ENCODE peak calls at places on chromosomes 7 and 10, in six cellular contexts. Y is heart left ventricle, R is PC-9, L is ovary, P is ascending aorta, T is colonic mucosa. C is an unnamed sample.

GRCh38 chr10:17801507-17801906 is 7.6 kb upstream of the MRC1 start:
- DNase-seq in P (no peak), R (no peak), L (no peak), Y (no peak), T (peak; percentile 12), C (no peak)

GRCh38 chr10:105586451-105587098 is 945.5 kb downstream of the SORCS3 start:
- DNase-seq in Y (no peak), R (no peak), L (no peak), P (no peak), T (no peak), C (no peak)

GRCh38 chr7:114086906-114087651 is 168.3 kb upstream of the PPP1R3A start:
- DNase-seq in L (peak; percentile 30), R (peak; percentile 29), Y (peak; percentile 25), P (no peak), T (peak; percentile 73), C (no peak)

GRCh38 chr10:114855776-114856543 is 34.4 kb downstream of the FHIP2A start:
- DNase-seq in Y (no peak), L (no peak), T (no peak), P (no peak), R (peak; percentile 16), C (no peak)

GRCh38 chr10:109895095-109895818 is 28.1 kb downstream of the XPNPEP1 start:
- DNase-seq in R (no peak), Y (peak; percentile 91), L (no peak), P (peak; percentile 61), T (peak; percentile 64), C (peak; percentile 71)

GRCh38 chr7:116863168-116863670 is 832 bp downstream of the CAPZA2 start:
- DNase-seq in P (no peak), Y (no peak), L (no peak), R (peak; percentile 23), T (peak; percentile 28), C (peak; percentile 59)

GRCh38 chr7:18573410-18574234 is 78.1 kb downstream of the HDAC9 start:
- DNase-seq in Y (peak; percentile 47), P (no peak), T (no peak), R (no peak), L (no peak), C (peak; percentile 62)

GRCh38 chr7:116525298-116525912 is 569 bp downstream of the CAV1 start:
- DNase-seq in T (peak; percentile 44), L (peak; percentile 53), Y (peak; percentile 58), P (no peak), R (peak; percentile 34), C (peak; percentile 64)

GRCh38 chr10:115491526-115492140 is 398.5 kb downstream of the ATRNL1 start:
- DNase-seq in T (no peak), R (no peak), P (no peak), Y (no peak), L (no peak), C (no peak)

GRCh38 chr7:90758933-90759562 is 162.9 kb downstream of the CDK14 start:
- DNase-seq in T (no peak), P (no peak), L (no peak), Y (no peak), R (no peak), C (no peak)

DNA sequence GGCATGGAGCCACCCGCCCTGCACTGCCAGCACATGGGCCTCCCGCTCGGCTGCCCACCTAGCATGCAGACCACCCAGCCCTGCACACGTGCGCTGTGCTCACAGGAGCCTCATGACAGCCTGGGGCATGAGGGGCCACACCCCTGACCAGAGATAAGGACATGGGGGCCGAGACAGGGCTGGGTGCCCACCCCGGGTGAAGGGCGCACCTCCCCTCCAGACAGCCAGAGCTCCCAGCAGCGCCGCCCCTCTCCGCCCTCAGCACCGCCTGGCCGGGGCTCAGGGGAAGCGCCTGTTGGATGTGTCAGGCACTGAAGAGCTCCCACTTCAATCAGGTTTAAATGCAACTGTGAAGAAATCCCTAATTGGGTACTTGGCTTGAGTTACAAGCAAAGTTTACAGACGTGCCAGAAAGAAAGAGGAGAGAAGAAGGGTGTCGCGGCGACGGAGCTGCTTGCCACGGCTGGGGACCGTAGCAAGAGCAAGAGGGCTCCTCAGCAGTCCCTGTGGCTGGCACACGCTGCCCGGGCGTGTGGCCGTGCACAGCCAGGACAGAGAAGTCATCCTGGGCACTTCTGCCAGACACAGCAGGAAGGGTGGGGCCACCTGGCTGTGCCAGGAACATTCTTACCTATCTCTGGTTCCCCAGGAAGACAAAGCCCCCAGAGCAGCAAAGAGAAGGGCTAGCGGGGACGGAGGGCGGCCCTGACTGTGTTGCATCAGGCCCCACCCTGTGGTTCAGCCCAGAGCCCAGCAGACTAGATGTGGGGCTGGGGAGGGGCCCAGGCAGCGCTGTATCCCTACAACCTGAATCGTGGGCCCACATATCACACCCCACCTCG is 247.4 kb downstream of the ELFN1 start:
- DNase-seq in L (no peak), P (no peak), R (no peak), Y (peak; percentile 27), T (no peak), C (no peak)
- H3K4me1 ChIP-seq in L (peaks cover 9% of the 10 kb centered on the region), P (no peaks in the 10 kb centered on the region), R (no peaks in the 10 kb centered on the region), Y (peaks cover 31% of the 10 kb centered on the region), T (no peaks in the 10 kb centered on the region), C (peaks cover 12% of the 10 kb centered on the region)

GRCh38 chr7:71131753-71132520 is at the start of gene GALNT17:
- DNase-seq in Y (peak; percentile 37), L (peak; percentile 65), R (no peak), P (no peak), T (no peak), C (peak; percentile 17)

GRCh38 chr7:71132521-71133231 is 732 bp downstream of the GALNT17 start:
- DNase-seq in Y (peak; percentile 36), T (no peak), L (peak; percentile 49), R (no peak), P (no peak), C (no peak)

GRCh38 chr7:71133232-71133622 is 1.3 kb downstream of the GALNT17 start:
- DNase-seq in T (no peak), Y (no peak), R (no peak), L (peak; percentile 26), P (no peak), C (no peak)

GRCh38 chr7:71130280-71130679 is 1.7 kb upstream of the GALNT17 start:
- DNase-seq in R (no peak), Y (no peak), P (no peak), L (no peak), T (no peak), C (no peak)

DNA sequence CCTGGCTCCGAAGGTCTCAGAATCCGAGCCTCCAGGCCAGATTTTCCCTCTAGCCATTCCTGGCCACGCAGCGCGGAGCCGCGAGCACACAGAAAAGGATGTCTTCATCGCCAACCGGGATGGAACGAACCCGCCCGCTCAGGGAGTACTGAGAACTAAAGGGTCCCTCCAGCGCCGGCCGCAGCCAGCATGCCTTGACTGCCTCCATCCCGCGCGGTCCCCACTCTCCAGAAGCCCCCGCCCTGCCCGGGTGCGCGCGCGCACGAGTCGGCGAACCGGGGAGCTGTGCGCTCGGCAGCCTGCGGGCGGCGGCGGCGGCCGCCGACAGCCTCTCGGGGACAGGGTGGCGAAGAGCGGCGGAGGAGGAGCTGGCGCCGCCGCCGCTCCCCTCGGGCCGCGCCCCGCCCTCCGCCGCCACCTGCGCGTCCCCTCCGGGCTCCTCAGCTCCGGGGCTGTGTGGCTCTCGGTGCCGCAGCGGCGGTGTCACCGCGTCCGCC is 640 bp upstream of the GALNT17 start:
- DNase-seq in T (peak; percentile 20), Y (peak; percentile 72), L (peak; percentile 86), P (no peak), R (no peak), C (peak; percentile 46)
- TF ChIP-seq CTCF in T (no peak), Y (peak; percentile 16), L (peak; percentile 49), P (peak; percentile 36), R (no peak), C (peak; percentile 22)

GRCh38 chr10:102342462-102342861 is 53.0 kb upstream of the NFKB2 start:
- DNase-seq in Y (no peak), P (no peak), R (no peak), L (no peak), T (no peak), C (no peak)

GRCh38 chr10:102347236-102347828 is 48.2 kb upstream of the NFKB2 start:
- DNase-seq in P (no peak), Y (peak; percentile 33), T (peak; percentile 22), R (peak; percentile 39), L (no peak), C (peak; percentile 76)

GRCh38 chr10:102341038-102341688 is 54.3 kb upstream of the NFKB2 start:
- DNase-seq in P (no peak), R (no peak), Y (no peak), L (no peak), T (no peak), C (no peak)

GRCh38 chr10:102344067-102344466 is 51.4 kb upstream of the NFKB2 start:
- DNase-seq in Y (no peak), L (no peak), P (no peak), T (no peak), R (no peak), C (no peak)

DNA sequence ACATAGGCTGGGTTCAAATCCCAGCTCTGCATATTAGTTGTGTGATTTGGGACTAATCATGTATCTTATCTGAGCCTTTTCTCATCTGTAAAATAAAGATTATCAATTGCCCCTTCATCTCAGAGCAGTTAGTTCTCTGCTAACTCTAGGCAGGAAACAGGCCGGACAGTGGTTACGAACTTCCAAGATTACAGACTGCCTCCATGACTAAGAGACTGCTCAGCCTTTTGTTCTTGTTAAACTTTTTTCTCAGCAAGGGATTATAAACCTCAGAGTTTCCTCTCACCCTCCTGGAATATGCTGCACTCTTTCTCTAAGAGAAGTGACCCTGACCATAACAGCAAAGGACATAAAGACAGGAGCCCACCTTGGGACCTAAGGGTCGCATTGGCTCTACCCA is 52.5 kb upstream of the NFKB2 start:
- DNase-seq in T (no peak), Y (no peak), R (no peak), P (no peak), L (no peak), C (no peak)
- H3K4me3 ChIP-seq in T (no peak overlapping the region), Y (no peak overlapping the region), R (no peak overlapping the region), P (no peak overlapping the region), L (no peak overlapping the region), C (no peak overlapping the region)

GRCh38 chr7:76332073-76332472 is 26.7 kb downstream of the YWHAG start:
- DNase-seq in P (no peak), L (no peak), T (no peak), R (no peak), Y (no peak), C (no peak)
- H3K4me1 ChIP-seq in P (peaks cover 10% of the 10 kb centered on the region), L (peaks cover 9% of the 10 kb centered on the region), T (peaks cover 7% of the 10 kb centered on the region), R (peaks cover 27% of the 10 kb centered on the region), Y (peaks cover 84% of the 10 kb centered on the region), C (peaks cover 82% of the 10 kb centered on the region)

DNA sequence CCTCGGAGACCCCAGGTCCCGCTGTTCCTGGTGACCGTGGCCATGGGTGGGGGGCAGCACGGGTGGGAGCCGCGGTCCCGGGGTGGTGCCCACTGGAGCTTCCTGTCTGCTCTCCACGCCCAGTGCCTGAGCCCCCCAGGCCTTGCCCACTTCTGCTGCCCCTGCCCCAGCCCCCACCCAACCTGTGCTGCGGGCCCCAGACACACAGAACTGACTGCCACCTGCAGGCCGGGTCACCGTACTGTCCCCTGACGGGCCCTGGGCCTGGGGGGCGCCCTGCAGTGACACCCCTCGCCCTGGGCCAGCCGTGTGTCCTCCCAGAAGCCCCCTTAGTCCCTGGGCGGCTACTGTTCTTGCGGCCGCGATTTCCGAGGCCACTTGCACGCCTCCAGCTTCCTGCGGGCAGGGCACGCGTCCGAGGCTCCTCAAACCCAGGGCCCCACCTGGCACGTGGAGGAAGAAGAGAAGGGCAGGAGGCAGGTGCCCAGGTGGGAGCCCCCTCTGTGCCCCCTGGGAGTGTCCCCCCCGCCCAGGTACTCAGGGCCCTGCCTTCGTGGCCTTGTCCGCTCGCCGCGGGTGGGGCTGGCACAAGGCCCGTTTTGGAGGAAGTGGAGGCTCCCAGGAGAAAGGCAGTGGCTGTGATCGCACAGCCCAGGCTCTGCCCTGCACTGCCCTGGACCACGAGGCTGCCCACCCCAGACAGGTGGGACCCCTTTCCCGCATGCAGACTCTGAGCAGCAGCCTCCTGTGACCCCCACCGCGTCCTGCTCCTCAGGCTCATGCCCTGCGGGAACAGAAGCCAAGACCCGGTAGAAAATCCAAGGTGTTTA is 10.4 kb downstream of the TMEM184A start:
- DNase-seq in L (peak; percentile 8), R (no peak), P (no peak), T (no peak), Y (no peak), C (peak; percentile 25)
- TF ChIP-seq CTCF in L (no peak), R (peak; percentile 53), P (no peak), T (no peak), Y (no peak), C (no peak)

GRCh38 chr10:33298110-33298509 is 36.4 kb downstream of the NRP1 start:
- DNase-seq in T (no peak), L (no peak), R (no peak), P (no peak), Y (no peak), C (no peak)
- H3K4me3 ChIP-seq in T (no peak overlapping the region), L (no peak overlapping the region), R (no peak overlapping the region), P (no peak overlapping the region), Y (no peak overlapping the region), C (peak overlapping the region; percentile 32)